ENCODE peak calls at places on chromosomes 7 and 10, in four cellular contexts. J is foreskin fibroblast, W is SHP77, R is LoVo. S is an unnamed sample.

GRCh38 chr10:22646291-22646926 is 68.0 kb downstream of the PIP4K2A start:
- DNase-seq in J (no peak), W (no peak), R (no peak), S (no peak)

GRCh38 chr10:20004087-20004523 is 187.9 kb downstream of the PLXDC2 start:
- DNase-seq in R (no peak), W (no peak), J (no peak), S (no peak)

GRCh38 chr10:95363303-95363912 is 72.6 kb upstream of the PDLIM1 start:
- DNase-seq in W (peak), R (peak), J (peak), S (no peak)

GRCh38 chr10:114703377-114704125 is 45.5 kb upstream of the ABLIM1 start:
- DNase-seq in J (peak), R (no peak), W (peak), S (no peak)

GRCh38 chr10:73113543-73113942 is 3.3 kb downstream of the NUDT13 start:
- DNase-seq in J (peak), R (no peak), W (no peak), S (no peak)

GRCh38 chr10:62000037-62000603 is 98.6 kb downstream of the ARID5B start:
- DNase-seq in W (no peak), J (no peak), R (no peak), S (no peak)

GRCh38 chr10:79463578-79464496 is 18.4 kb upstream of the ZCCHC24 start:
- DNase-seq in J (no peak), W (no peak), R (no peak), S (no peak)

GRCh38 chr10:51063659-51064535 is 10.4 kb upstream of the PRKG1 start:
- DNase-seq in R (peak), W (peak), J (peak), S (no peak)

GRCh38 chr7:106891545-106892410 is 26.7 kb downstream of the PIK3CG start:
- DNase-seq in W (no peak), R (no peak), J (no peak), S (no peak)

GRCh38 chr7:156950381-156950858 is 908 bp downstream of the NOM1 start:
- DNase-seq in W (no peak), R (no peak), J (no peak), S (no peak)

S was measured in WTC11.